ENCODE peak calls at places on chromosomes 2 and 18, in eight cellular contexts. Q, J, N, O, W, Y, S and K are unnamed samples.

GRCh38 chr2:45439788-45440773 is 171.0 kb downstream of the SRBD1 start:
- DNase-seq in Q (no peak), J (no peak), N (peak), O (no peak), W (peak), Y (no peak), S (no peak), K (no peak)

GRCh38 chr2:129642526-129643043 is 336.9 kb upstream of the RAB6C start:
- DNase-seq in Q (no peak), J (no peak), N (no peak), O (no peak), W (no peak), Y (no peak), S (no peak), K (no peak)

GRCh38 chr2:28590496-28591301 is 94.8 kb downstream of the PLB1 start:
- DNase-seq in Q (no peak), J (peak), N (no peak), O (no peak), W (no peak), Y (no peak), S (no peak), K (no peak)

GRCh38 chr2:177273456-177273855 is 8.9 kb upstream of the NFE2L2 start:
- DNase-seq in Q (no peak), J (no peak), N (no peak), O (no peak), W (no peak), Y (peak), S (no peak), K (no peak)

GRCh38 chr2:142112648-142113278 is 18.1 kb downstream of the LRP1B start:
- DNase-seq in Q (no peak), J (no peak), N (peak), O (no peak), W (peak), Y (peak), S (no peak), K (no peak)

GRCh38 chr2:217220228-217221013 is 360.6 kb upstream of the TNP1 start:
- DNase-seq in Q (no peak), J (no peak), N (no peak), O (no peak), W (no peak), Y (no peak), S (no peak), K (no peak)

GRCh38 chr2:55093381-55093780 is 43.1 kb upstream of the RTN4 start:
- DNase-seq in Q (no peak), J (no peak), N (no peak), O (no peak), W (peak), Y (peak), S (no peak), K (no peak)

GRCh38 chr2:124542932-124543640 is 518.0 kb downstream of the CNTNAP5 start:
- DNase-seq in Q (no peak), J (no peak), N (no peak), O (no peak), W (no peak), Y (no peak), S (peak), K (no peak)

GRCh38 chr2:12603781-12604180 is 113.0 kb upstream of the TRIB2 start:
- DNase-seq in Q (no peak), J (no peak), N (no peak), O (no peak), W (no peak), Y (no peak), S (no peak), K (no peak)

GRCh38 chr2:181515719-181516118 is 58.5 kb downstream of the ITGA4 start:
- DNase-seq in Q (no peak), J (no peak), N (no peak), O (no peak), W (no peak), Y (no peak), S (no peak), K (no peak)

GRCh38 chr2:122205637-122206036 is 450.2 kb downstream of the TSN start:
- DNase-seq in Q (no peak), J (no peak), N (no peak), O (no peak), W (no peak), Y (peak), S (no peak), K (no peak)

GRCh38 chr2:33333433-33333832 is 143.0 kb upstream of the RASGRP3 start:
- DNase-seq in Q (no peak), J (no peak), N (no peak), O (no peak), W (no peak), Y (no peak), S (no peak), K (no peak)

GRCh38 chr18:31058897-31059296 is 16.4 kb upstream of the DSC3 start:
- DNase-seq in Q (no peak), J (no peak), N (no peak), O (no peak), W (no peak), Y (no peak), S (no peak), K (no peak)

GRCh38 chr18:44943201-44943881 is 262.7 kb downstream of the SETBP1 start:
- DNase-seq in Q (no peak), J (no peak), N (peak), O (peak), W (no peak), Y (peak), S (no peak), K (no peak)

GRCh38 chr2:121860033-121860810 is 104.8 kb downstream of the TSN start:
- DNase-seq in Q (no peak), J (no peak), N (peak), O (no peak), W (peak), Y (peak), S (no peak), K (no peak)

GRCh38 chr2:126399001-126399400 is 257.0 kb upstream of the GYPC start:
- DNase-seq in Q (no peak), J (no peak), N (no peak), O (no peak), W (no peak), Y (no peak), S (no peak), K (no peak)
- TF ChIP-seq CTCF in Q (no peak), J (no peak), N (no peak), O (no peak), W (no peak), Y (no peak), S (no peak), K (no peak)

GRCh38 chr2:210049831-210050230 is 47.4 kb downstream of the RPE start:
- DNase-seq in Q (no peak), J (no peak), N (no peak), O (no peak), W (no peak), Y (no peak), S (no peak), K (no peak)
- TF ChIP-seq CTCF in Q (no peak), J (no peak), N (no peak), O (no peak), W (no peak), Y (no peak), S (no peak), K (no peak)

GRCh38 chr2:148259674-148260073 is 238.8 kb downstream of the MBD5 start:
- DNase-seq in Q (no peak), J (peak), N (no peak), O (no peak), W (peak), Y (peak), S (no peak), K (no peak)
- TF ChIP-seq CTCF in Q (no peak), J (no peak), N (no peak), O (no peak), W (no peak), Y (peak), S (no peak), K (no peak)

GRCh38 chr18:77197073-77197472 is 52.6 kb upstream of the GALR1 start:
- DNase-seq in Q (no peak), J (no peak), N (no peak), O (peak), W (no peak), Y (no peak), S (no peak), K (no peak)
- TF ChIP-seq CTCF in Q (no peak), J (no peak), N (peak), O (no peak), W (peak), Y (no peak), S (no peak), K (no peak)

DNA sequence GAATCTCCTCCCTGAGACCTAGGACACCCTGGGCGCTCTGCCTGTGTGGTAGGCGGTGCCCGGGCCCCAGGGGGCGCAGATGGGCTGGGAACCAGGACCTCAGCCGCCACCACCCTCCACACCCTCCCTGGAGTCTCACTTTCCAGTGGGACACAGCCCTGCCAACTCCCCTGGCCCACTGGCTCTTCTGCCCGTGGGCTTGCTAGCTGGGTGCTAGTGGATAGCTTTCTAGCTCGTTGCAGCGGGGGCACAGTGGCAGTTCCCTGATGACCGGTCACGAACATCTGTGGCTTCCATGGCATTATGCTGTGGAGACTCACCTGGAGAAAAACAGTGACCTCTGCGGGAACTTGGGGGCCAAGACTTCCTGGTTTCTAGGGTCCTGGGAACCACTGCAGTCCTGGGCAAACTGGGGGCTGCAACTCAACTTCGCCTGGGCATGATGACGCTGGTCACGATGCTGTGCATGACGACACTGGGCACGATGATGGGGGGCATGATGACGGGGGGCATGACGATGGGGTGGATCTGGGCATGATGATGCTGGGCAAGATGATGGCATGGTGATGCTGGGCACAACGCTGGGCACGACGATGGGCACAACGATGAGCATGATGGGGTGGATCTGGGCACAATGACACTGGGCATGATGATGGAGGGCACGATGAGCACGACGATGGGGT is 31.0 kb upstream of the ALLC start:
- DNase-seq in Q (no peak), J (peak), N (no peak), O (no peak), W (no peak), Y (no peak), S (no peak), K (no peak)
- TF ChIP-seq CTCF in Q (no peak), J (no peak), N (no peak), O (no peak), W (no peak), Y (no peak), S (peak), K (no peak)

GRCh38 chr2:235740821-235741220 is 247.0 kb downstream of the AGAP1 start:
- DNase-seq in Q (no peak), J (no peak), N (no peak), O (peak), W (no peak), Y (no peak), S (no peak), K (no peak)
- TF ChIP-seq CTCF in Q (peak), J (no peak), N (peak), O (no peak), W (peak), Y (peak), S (peak), K (no peak)

DNA sequence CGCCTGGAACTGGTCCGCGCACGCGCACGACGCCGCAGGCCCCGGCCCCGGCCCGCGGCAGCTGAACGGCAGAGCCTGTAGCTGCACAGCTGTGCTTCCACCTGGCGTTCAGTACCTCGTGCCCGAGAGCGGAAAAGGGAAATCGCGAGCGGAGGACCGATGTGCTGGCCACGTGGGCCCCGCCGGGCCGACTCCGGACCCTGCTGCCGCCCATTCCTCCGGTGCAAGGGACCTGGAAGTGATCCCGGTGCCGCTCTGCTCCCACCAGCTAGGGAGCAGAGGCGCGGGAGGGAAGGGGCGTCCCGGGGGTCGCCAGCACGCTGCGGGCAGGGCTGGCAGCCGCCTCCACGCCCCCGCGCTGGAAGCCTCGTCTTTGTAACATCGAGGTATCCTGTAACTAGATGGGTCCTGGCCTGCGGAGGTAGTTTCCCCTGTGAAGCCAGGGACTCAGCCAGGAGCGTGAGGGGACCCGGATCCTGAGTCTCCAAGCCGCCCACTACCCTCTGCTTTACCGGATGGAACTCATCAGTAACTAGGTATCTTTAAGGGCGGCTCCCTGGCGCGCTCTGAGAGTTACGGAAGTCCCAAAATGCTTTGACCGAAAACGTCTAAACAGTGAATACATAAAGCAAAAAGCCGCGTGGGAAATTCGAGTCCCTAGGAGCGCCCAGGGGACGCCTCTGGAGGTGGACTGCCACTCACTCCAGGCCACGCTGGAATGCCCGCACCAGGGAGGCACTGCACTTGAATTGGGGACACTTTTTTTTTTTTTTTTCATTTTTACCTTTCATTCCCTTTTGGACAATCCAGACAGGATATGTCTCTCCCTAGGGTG is 736 bp upstream of the ODC1 start:
- DNase-seq in Q (peak), J (peak), N (peak), O (peak), W (peak), Y (peak), S (peak), K (peak)
- TF ChIP-seq CTCF in Q (no peak), J (peak), N (no peak), O (no peak), W (peak), Y (no peak), S (peak), K (no peak)

GRCh38 chr18:79964330-79965118 is at the start of gene HSBP1L1:
- DNase-seq in Q (no peak), J (peak), N (no peak), O (peak), W (no peak), Y (no peak), S (peak), K (peak)
- TF ChIP-seq CTCF in Q (no peak), J (no peak), N (no peak), O (no peak), W (peak), Y (no peak), S (peak), K (peak)

GRCh38 chr2:60260646-60261296 is 292.7 kb downstream of the BCL11A start:
- DNase-seq in Q (no peak), J (no peak), N (no peak), O (no peak), W (no peak), Y (no peak), S (no peak), K (no peak)
- TF ChIP-seq CTCF in Q (no peak), J (no peak), N (no peak), O (no peak), W (no peak), Y (no peak), S (no peak), K (no peak)

GRCh38 chr2:178615969-178616368 is 135.7 kb downstream of the PLEKHA3 start:
- DNase-seq in Q (no peak), J (no peak), N (no peak), O (no peak), W (no peak), Y (no peak), S (no peak), K (no peak)
- TF ChIP-seq CTCF in Q (no peak), J (no peak), N (no peak), O (no peak), W (no peak), Y (no peak), S (no peak), K (no peak)